ENCODE peak calls at places on chromosomes 3 and 15, in five cellular contexts. D is RWPE2, Y is ovary, P is pancreas, K is PC-3. T is an unnamed sample. For H3K27me3, the result is how much of the 10 kb centered on the place peaks cover.

GRCh38 chr3:37712918-37713819 is 148.5 kb upstream of the CTDSPL start:
- DNase-seq in D (no peak), K (peak), Y (peak), P (no peak), T (no peak)

GRCh38 chr15:93088200-93088980 is 621 bp downstream of the RGMA start:
- DNase-seq in D (no peak), P (peak), K (no peak), Y (peak), T (no peak)

GRCh38 chr3:89145995-89146394 is 38.6 kb downstream of the EPHA3 start:
- DNase-seq in K (peak), P (no peak), Y (no peak), D (no peak), T (no peak)

GRCh38 chr15:79073336-79073735 is 17.2 kb downstream of the RASGRF1 start:
- DNase-seq in D (no peak), P (peak), K (no peak), Y (no peak), T (no peak)

GRCh38 chr3:180594631-180595348 is 7.2 kb upstream of the TTC14 start:
- DNase-seq in Y (no peak), D (no peak), K (peak), P (no peak), T (no peak)

GRCh38 chr3:93861021-93861420 is 112.7 kb downstream of the PROS1 start:
- DNase-seq in D (no peak), P (no peak), Y (no peak), K (no peak), T (no peak)

GRCh38 chr3:24829632-24830229 is 335.1 kb upstream of the THRB start:
- DNase-seq in K (no peak), P (peak), D (no peak), Y (no peak), T (no peak)

GRCh38 chr15:89551502-89551901 is 23.8 kb upstream of the TICRR start:
- DNase-seq in K (peak), D (no peak), P (no peak), Y (no peak), T (no peak)

GRCh38 chr3:85710490-85710889 is 751.7 kb downstream of the CADM2 start:
- DNase-seq in P (no peak), Y (no peak), D (no peak), K (peak), T (no peak)

GRCh38 chr15:100778831-100779288 is 100.8 kb upstream of the ALDH1A3 start:
- DNase-seq in Y (no peak), P (peak), D (peak), K (no peak), T (no peak)

GRCh38 chr3:194306109-194306686 is 44.9 kb downstream of the CPN2 start:
- DNase-seq in K (no peak), Y (no peak), P (no peak), D (peak), T (no peak)

GRCh38 chr3:75332784-75333183 is 331.3 kb upstream of the FRG2C start:
- DNase-seq in P (no peak), Y (no peak), D (no peak), K (no peak), T (no peak)

GRCh38 chr15:76107169-76107568 is 47.4 kb downstream of the TMEM266 start:
- DNase-seq in K (peak), Y (no peak), P (no peak), D (no peak), T (no peak)

GRCh38 chr15:25501828-25502446 is 63.1 kb upstream of the UBE3A start:
- DNase-seq in Y (no peak), P (no peak), D (no peak), K (peak), T (no peak)

GRCh38 chr3:100893108-100893507 is 100.1 kb downstream of the ABI3BP start:
- DNase-seq in Y (no peak), P (no peak), D (no peak), K (no peak), T (no peak)

GRCh38 chr15:99436472-99437314 is 129.1 kb upstream of the MEF2A start:
- DNase-seq in K (no peak), D (peak), P (peak), Y (peak), T (no peak)

GRCh38 chr15:56978898-56979662 is 60.6 kb downstream of the TCF12 start:
- DNase-seq in D (no peak), K (peak), Y (no peak), P (no peak), T (no peak)

GRCh38 chr3:149120051-149120972 is 9.1 kb upstream of the HPS3 start:
- DNase-seq in Y (no peak), K (peak), P (no peak), D (no peak), T (no peak)

GRCh38 chr3:12516873-12517272 is 28.4 kb downstream of the MKRN2OS start:
- DNase-seq in K (no peak), D (no peak), P (no peak), Y (no peak), T (no peak)

GRCh38 chr3:187951452-187952190 is 202.3 kb upstream of the LPP start:
- DNase-seq in D (no peak), P (no peak), Y (no peak), K (no peak), T (no peak)

GRCh38 chr15:36988947-36989346 is 111.4 kb downstream of the MEIS2 start:
- DNase-seq in P (no peak), D (no peak), K (no peak), Y (no peak), T (no peak)

GRCh38 chr15:36879568-36880225 is 220.7 kb downstream of the MEIS2 start:
- DNase-seq in K (no peak), Y (no peak), P (no peak), D (no peak), T (no peak)

GRCh38 chr15:25832158-25832557 is 31.0 kb downstream of the ATP10A start:
- DNase-seq in P (no peak), K (no peak), Y (no peak), D (no peak), T (no peak)

GRCh38 chr3:133490468-133491351 is 82.8 kb upstream of the CDV3 start:
- DNase-seq in K (peak), P (no peak), Y (no peak), D (no peak), T (no peak)

GRCh38 chr3:71409352-71409751 is 174.2 kb downstream of the FOXP1 start:
- DNase-seq in D (no peak), P (no peak), Y (no peak), K (no peak), T (no peak)

GRCh38 chr3:58627580-58627894 is 39.0 kb downstream of the FAM3D start:
- DNase-seq in Y (peak), K (peak), P (peak), D (no peak), T (no peak)

GRCh38 chr3:119187266-119187665 is 13.9 kb downstream of the UPK1B start:
- DNase-seq in P (no peak), D (no peak), Y (no peak), K (peak), T (no peak)

GRCh38 chr3:94176886-94177285 is 114.0 kb downstream of the NSUN3 start:
- DNase-seq in Y (no peak), P (no peak), K (no peak), D (no peak), T (no peak)

GRCh38 chr3:54188176-54188791 is 65.9 kb downstream of the CACNA2D3 start:
- DNase-seq in P (peak), K (peak), Y (peak), D (no peak), T (peak)

GRCh38 chr3:10366681-10367101 is 45.8 kb upstream of the SEC13 start:
- DNase-seq in P (no peak), Y (no peak), D (peak), K (peak), T (no peak)

GRCh38 chr3:5330152-5330810 is 142.8 kb downstream of the EDEM1 start:
- DNase-seq in Y (no peak), P (no peak), D (peak), K (peak), T (no peak)

GRCh38 chr15:73989001-73989798 is 2.9 kb downstream of the STOML1 start:
- DNase-seq in Y (no peak), P (no peak), D (no peak), K (peak), T (peak)

GRCh38 chr3:177451940-177452484 is 254.7 kb upstream of the TBL1XR1 start:
- DNase-seq in D (no peak), P (no peak), K (no peak), Y (no peak), T (no peak)

GRCh38 chr3:143294183-143294582 is 174.6 kb downstream of the CHST2 start:
- DNase-seq in D (no peak), P (no peak), K (no peak), Y (no peak), T (no peak)

GRCh38 chr3:106438916-106439315 is 570.1 kb upstream of the CBLB start:
- DNase-seq in Y (no peak), K (no peak), P (no peak), D (no peak), T (no peak)

GRCh38 chr3:181899702-181900101 is 188.0 kb downstream of the SOX2 start:
- DNase-seq in D (no peak), P (no peak), Y (no peak), K (peak), T (no peak)

GRCh38 chr3:117218709-117219108 is 509.1 kb downstream of the TUSC7 start:
- DNase-seq in Y (no peak), D (no peak), K (no peak), P (no peak), T (no peak)

GRCh38 chr3:117219296-117219695 is 509.7 kb downstream of the TUSC7 start:
- DNase-seq in D (no peak), K (no peak), P (no peak), Y (no peak), T (no peak)

GRCh38 chr3:117217355-117217754 is 507.8 kb downstream of the TUSC7 start:
- DNase-seq in K (no peak), Y (no peak), P (no peak), D (no peak), T (no peak)

GRCh38 chr3:117217837-117218236 is 508.3 kb downstream of the TUSC7 start:
- DNase-seq in P (no peak), D (no peak), K (no peak), Y (no peak), T (no peak)
- H3K4me3 ChIP-seq in P (no peak), D (no peak), K (no peak), Y (no peak), T (peak)

GRCh38 chr3:123520656-123521055 is 64.2 kb downstream of the HACD2 start:
- DNase-seq in D (no peak), P (no peak), K (no peak), Y (no peak), T (no peak)

GRCh38 chr3:123518892-123519485 is 65.9 kb downstream of the HACD2 start:
- DNase-seq in D (no peak), P (no peak), K (no peak), Y (no peak), T (no peak)

GRCh38 chr3:123524987-123525386 is 59.9 kb downstream of the HACD2 start:
- DNase-seq in D (no peak), K (no peak), Y (no peak), P (no peak), T (no peak)

GRCh38 chr3:123522666-123523412 is 62.0 kb downstream of the HACD2 start:
- DNase-seq in K (no peak), P (no peak), Y (no peak), D (no peak), T (no peak)

GRCh38 chr3:123521179-123521969 is 63.5 kb downstream of the HACD2 start:
- DNase-seq in D (no peak), P (no peak), Y (no peak), K (no peak), T (no peak)
- H3K27me3 ChIP-seq in D (under half), P (under half), Y (under half), K (under half), T (under half)

DNA sequence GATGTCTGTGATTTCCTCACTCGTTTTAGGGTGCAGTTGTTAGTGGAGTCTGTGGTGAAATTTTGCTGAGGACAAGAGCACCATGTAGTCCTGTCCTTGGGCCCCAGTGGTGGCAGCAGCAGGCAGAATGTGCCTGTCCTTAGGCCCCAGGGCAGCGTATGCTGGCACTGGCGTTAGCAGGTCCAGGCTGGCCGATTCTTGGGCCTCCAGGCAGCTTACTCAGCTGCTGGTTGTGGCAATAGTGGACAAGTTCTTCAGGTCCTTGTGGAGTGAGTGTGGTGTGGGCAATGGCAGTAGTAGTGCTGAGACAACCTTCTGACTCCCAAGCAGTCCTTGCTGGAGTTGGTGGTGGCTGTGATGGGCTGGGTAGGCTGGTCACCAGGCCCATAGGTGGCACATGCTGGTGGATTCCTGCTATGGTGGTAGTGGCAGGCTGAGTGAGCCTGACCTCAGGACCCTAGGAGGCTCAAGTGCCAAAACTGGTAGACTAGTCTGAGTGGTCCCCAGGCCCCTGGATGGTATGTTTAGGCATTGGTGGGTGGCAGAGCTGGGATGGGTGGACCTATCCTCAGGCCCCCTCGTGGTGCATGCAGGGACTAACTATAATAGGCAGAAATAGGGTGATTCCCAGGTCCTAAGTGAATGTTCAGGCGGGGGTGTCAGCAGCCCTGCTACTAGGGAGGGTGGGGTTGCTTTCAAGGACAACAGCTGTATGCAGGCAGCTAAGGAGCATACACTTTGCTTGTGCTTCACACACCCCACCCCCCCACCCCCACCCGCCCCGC is 56.3 kb downstream of the TNFAIP8L3 start:
- DNase-seq in D (no peak), Y (no peak), K (no peak), P (no peak), T (no peak)
- TF ChIP-seq CTCF in D (no peak), Y (no peak), K (no peak), P (no peak), T (no peak)

GRCh38 chr3:190086191-190086590 is 34.5 kb downstream of the P3H2 start:
- DNase-seq in K (no peak), Y (no peak), P (no peak), D (no peak), T (no peak)
- H3K4me3 ChIP-seq in K (no peak), Y (no peak), P (no peak), D (no peak), T (no peak)

T was measured in right lobe of liver.